ENCODE peak calls at places on chromosomes 12 and 14, in six cellular contexts. Z, Y, U, O, H and D are unnamed samples.

GRCh38 chr12:127182018-127182417 is 1085.0 kb upstream of the TMEM132C start:
- DNase-seq in Z (no peak), Y (no peak), U (no peak), O (no peak), H (no peak), D (no peak)

GRCh38 chr14:53581497-53581896 is 375.1 kb downstream of the BMP4 start:
- DNase-seq in Z (peak), Y (no peak), U (no peak), O (no peak), H (no peak), D (no peak)

GRCh38 chr14:53953002-53953827 is 3.4 kb downstream of the BMP4 start:
- DNase-seq in Z (peak), Y (no peak), U (peak), O (no peak), H (peak), D (peak)

GRCh38 chr14:96092936-96093335 is 53.8 kb downstream of the C14orf132 start:
- DNase-seq in Z (no peak), Y (no peak), U (no peak), O (no peak), H (peak), D (no peak)

GRCh38 chr14:105617201-105617777 is 90.9 kb downstream of the TMEM121 start:
- DNase-seq in Z (no peak), Y (no peak), U (no peak), O (no peak), H (no peak), D (no peak)

GRCh38 chr12:46451276-46452021 is 78.9 kb upstream of the SLC38A2 start:
- DNase-seq in Z (no peak), Y (no peak), U (no peak), O (no peak), H (no peak), D (no peak)

GRCh38 chr14:49954171-49954631 is 61.3 kb downstream of the ARF6 start:
- DNase-seq in Z (no peak), Y (no peak), U (peak), O (no peak), H (peak), D (peak)

GRCh38 chr12:53929527-53929926 is 9.1 kb upstream of the HOXC13 start:
- DNase-seq in Z (no peak), Y (no peak), U (no peak), O (no peak), H (no peak), D (no peak)

GRCh38 chr12:82357845-82358199 is 365 bp downstream of the CCDC59 start:
- DNase-seq in Z (no peak), Y (no peak), U (no peak), O (no peak), H (no peak), D (no peak)

GRCh38 chr12:86122846-86123468 is 133.2 kb downstream of the MGAT4C start:
- DNase-seq in Z (no peak), Y (no peak), U (peak), O (no peak), H (no peak), D (no peak)

GRCh38 chr14:59698793-59699192 is 122.2 kb upstream of the CCDC175 start:
- DNase-seq in Z (no peak), Y (no peak), U (no peak), O (no peak), H (peak), D (no peak)

GRCh38 chr12:128853321-128854197 is at the start of gene GLT1D1:
- DNase-seq in Z (peak), Y (peak), U (no peak), O (no peak), H (no peak), D (no peak)

GRCh38 chr12:61213646-61214045 is 1046.6 kb upstream of the USP15 start:
- DNase-seq in Z (no peak), Y (no peak), U (no peak), O (no peak), H (no peak), D (no peak)

GRCh38 chr14:36847366-36847765 is 185.7 kb downstream of the PAX9 start:
- DNase-seq in Z (peak), Y (no peak), U (no peak), O (no peak), H (no peak), D (no peak)

GRCh38 chr12:110039085-110039807 is 9.1 kb downstream of the C12orf76 start:
- DNase-seq in Z (peak), Y (no peak), U (peak), O (no peak), H (peak), D (peak)

GRCh38 chr14:104732355-104732804 is 8.4 kb downstream of the ADSS1 start:
- DNase-seq in Z (no peak), Y (no peak), U (no peak), O (no peak), H (no peak), D (no peak)

GRCh38 chr14:52360831-52361230 is 46.7 kb downstream of the PTGER2 start:
- DNase-seq in Z (peak), Y (no peak), U (no peak), O (no peak), H (no peak), D (peak)

GRCh38 chr14:65336191-65336591 is 76.3 kb upstream of the FUT8 start:
- DNase-seq in Z (no peak), Y (no peak), U (peak), O (no peak), H (peak), D (peak)

GRCh38 chr12:19574606-19575005 is 135.3 kb downstream of the AEBP2 start:
- DNase-seq in Z (peak), Y (no peak), U (peak), O (no peak), H (no peak), D (no peak)

GRCh38 chr12:91991397-91992187 is 154.1 kb downstream of the BTG1 start:
- DNase-seq in Z (peak), Y (no peak), U (no peak), O (no peak), H (peak), D (no peak)

GRCh38 chr14:75822522-75823288 is 159.1 kb downstream of the TGFB3 start:
- DNase-seq in Z (no peak), Y (no peak), U (peak), O (no peak), H (no peak), D (peak)

GRCh38 chr14:94385553-94386057 is 2.8 kb downstream of the SERPINA1 start:
- DNase-seq in Z (no peak), Y (no peak), U (no peak), O (no peak), H (no peak), D (no peak)

GRCh38 chr14:93832665-93833064 is 44.4 kb upstream of the PRIMA1 start:
- DNase-seq in Z (no peak), Y (no peak), U (no peak), O (no peak), H (no peak), D (no peak)

GRCh38 chr14:22487401-22487800 is 101.6 kb downstream of the DAD1 start:
- DNase-seq in Z (no peak), Y (no peak), U (no peak), O (no peak), H (no peak), D (no peak)

GRCh38 chr12:221736-222135 is 7.8 kb upstream of the SLC6A12 start:
- DNase-seq in Z (no peak), Y (no peak), U (no peak), O (no peak), H (no peak), D (no peak)

GRCh38 chr14:76456200-76456599 is 80.3 kb downstream of the ESRRB start:
- DNase-seq in Z (peak), Y (peak), U (peak), O (no peak), H (peak), D (peak)

GRCh38 chr12:128914908-128915563 is 61.8 kb downstream of the GLT1D1 start:
- DNase-seq in Z (no peak), Y (no peak), U (no peak), O (no peak), H (peak), D (no peak)

GRCh38 chr14:103023881-103024473 is 33.4 kb downstream of the CDC42BPB start:
- DNase-seq in Z (peak), Y (no peak), U (peak), O (no peak), H (no peak), D (peak)

GRCh38 chr14:22980672-22981089 is 1.7 kb downstream of the AJUBA start:
- DNase-seq in Z (peak), Y (peak), U (peak), O (no peak), H (peak), D (no peak)

GRCh38 chr12:91604897-91605296 is 422.3 kb upstream of the DCN start:
- DNase-seq in Z (peak), Y (no peak), U (no peak), O (no peak), H (no peak), D (peak)

GRCh38 chr14:72291908-72292688 is 359.9 kb downstream of the RGS6 start:
- DNase-seq in Z (peak), Y (peak), U (peak), O (peak), H (peak), D (no peak)

GRCh38 chr12:98896938-98897337 is 251.8 kb downstream of the APAF1 start:
- DNase-seq in Z (peak), Y (no peak), U (peak), O (no peak), H (no peak), D (no peak)

GRCh38 chr14:100314724-100315123 is 8.4 kb upstream of the SLC25A47 start:
- DNase-seq in Z (no peak), Y (no peak), U (no peak), O (no peak), H (no peak), D (no peak)
- H3K4me3 ChIP-seq in Z (no peak), Y (no peak), U (no peak), O (no peak), H (no peak), D (no peak)

DNA sequence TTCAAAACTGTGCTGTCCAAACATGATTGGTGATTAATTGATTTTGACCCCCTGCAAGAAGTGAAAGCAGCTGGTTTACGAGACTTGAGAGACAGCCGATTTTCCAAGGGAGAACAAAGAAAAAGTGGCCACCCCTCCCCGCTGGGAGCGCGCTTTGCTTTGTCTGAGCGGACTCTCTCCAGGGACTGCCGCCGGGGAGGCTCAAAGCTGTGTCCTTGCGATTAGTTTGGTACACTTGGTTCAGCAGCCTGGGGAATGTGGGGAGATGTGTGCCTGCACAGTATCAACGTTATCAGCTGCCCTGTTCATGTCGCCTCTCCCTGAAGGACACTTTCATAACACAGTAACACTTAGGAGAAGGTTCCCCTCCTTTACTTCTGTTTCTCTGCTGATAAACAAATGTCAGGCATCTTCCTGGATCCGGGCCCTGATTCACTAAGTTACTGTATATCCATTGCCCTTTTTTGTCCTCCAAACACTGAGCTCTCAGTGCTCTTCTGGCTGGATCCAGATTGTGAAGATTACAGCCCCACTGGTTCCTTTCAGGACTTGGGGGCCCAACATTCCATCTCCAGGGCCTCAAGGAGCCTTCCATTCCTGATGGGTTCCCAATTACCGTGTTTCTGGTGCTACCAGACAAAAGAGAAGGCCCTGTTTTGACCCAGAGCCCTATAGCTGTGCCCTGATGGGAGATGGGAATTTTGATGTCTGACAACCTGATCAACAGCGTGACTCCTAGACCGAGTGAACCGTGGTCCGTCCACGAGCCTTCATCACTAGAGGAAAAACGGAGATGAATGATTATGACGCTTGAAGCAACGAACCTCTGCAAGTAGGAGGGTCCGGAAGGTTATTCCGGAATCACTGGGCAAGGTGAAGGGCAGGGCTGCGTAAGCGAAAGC is 31.7 kb upstream of the TUBA1C start:
- DNase-seq in Z (peak), Y (peak), U (peak), O (no peak), H (no peak), D (peak)
- H4K8ac ChIP-seq in Z (no peak), Y (no peak), U (peak), O (peak), H (peak), D (peak)

GRCh38 chr12:31962076-31962475 is 2.9 kb downstream of the RESF1 start:
- DNase-seq in Z (peak), Y (no peak), U (no peak), O (no peak), H (peak), D (no peak)
- H3K4me3 ChIP-seq in Z (no peak), Y (no peak), U (no peak), O (peak), H (no peak), D (no peak)

DNA sequence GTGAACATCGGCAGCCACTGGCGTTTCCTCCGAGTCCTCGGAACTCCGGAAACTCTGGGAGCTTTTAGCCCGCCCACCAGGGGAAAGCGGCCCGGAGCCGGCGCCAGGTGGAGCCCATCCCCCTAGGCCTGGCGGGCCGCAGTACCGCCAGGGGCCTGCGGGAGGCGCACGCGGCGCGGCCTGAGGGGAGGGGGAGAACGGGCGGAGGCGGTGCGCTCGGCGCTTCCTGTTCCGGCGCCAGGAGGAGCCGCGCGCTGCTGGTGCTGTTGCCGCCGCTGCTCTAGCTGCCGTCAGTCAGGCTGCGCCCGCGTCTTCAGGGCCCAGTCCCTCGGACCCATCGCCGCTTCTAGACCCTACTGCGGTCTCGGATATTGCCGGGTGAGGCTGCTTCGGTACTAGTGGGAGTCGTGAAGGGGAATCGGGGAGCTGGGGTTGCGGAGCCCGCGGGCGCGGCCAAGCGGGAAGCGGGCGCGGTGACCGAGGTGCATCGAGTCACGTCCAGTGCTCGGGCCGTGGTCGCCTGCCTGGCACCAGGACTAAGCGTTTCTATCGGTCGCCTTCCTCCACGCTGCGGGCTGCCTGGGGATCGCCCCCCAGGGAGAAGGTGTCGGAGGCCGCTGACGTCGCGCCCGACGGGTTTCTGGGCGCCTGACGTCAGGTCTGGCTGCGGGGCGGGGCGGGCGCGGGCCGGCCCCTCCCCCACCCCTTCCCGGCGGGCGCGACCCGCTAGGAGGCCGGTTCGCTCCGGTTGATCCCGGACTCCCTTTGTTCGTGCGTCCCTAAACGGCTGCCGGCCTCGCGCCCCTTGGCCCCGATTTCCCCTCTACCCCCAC is at the start of gene MAPK1IP1L:
- DNase-seq in Z (peak), Y (peak), U (peak), O (peak), H (peak), D (peak)
- H4K8ac ChIP-seq in Z (no peak), Y (peak), U (peak), O (peak), H (peak), D (peak)

GRCh38 chr12:40854669-40855068 is 162.4 kb downstream of the CNTN1 start:
- DNase-seq in Z (peak), Y (no peak), U (no peak), O (no peak), H (no peak), D (no peak)
- H3K4me3 ChIP-seq in Z (no peak), Y (no peak), U (no peak), O (no peak), H (no peak), D (no peak)